ENCODE peak calls at places on chromosome 7, in five cellular contexts. A, I, L, M and H are unnamed samples.

GRCh38 chr7:82105463-82105862 is 335.6 kb upstream of the HGF start:
- DNase-seq in A (no peak), M (no peak), I (peak), L (peak), H (peak)

GRCh38 chr7:112173214-112173905 is 32.8 kb downstream of the DOCK4 start:
- DNase-seq in L (no peak), I (peak), M (no peak), A (no peak), H (no peak)

GRCh38 chr7:48140001-48140681 is 31.1 kb upstream of the ABCA13 start:
- DNase-seq in L (peak), A (peak), M (no peak), I (peak), H (no peak)

GRCh38 chr7:159038066-159038465 is 106.6 kb downstream of the VIPR2 start:
- DNase-seq in I (no peak), L (no peak), M (no peak), A (no peak), H (no peak)

GRCh38 chr7:141702047-141702567 is at the start of gene DENND11:
- DNase-seq in M (no peak), I (peak), A (no peak), L (peak), H (no peak)

GRCh38 chr7:155741805-155742204 is 70.5 kb downstream of the SHH start:
- DNase-seq in L (no peak), I (no peak), M (no peak), A (no peak), H (no peak)

GRCh38 chr7:36448781-36449379 is 59.2 kb downstream of the ANLN start:
- DNase-seq in A (peak), M (no peak), L (peak), I (peak), H (no peak)

GRCh38 chr7:66921918-66922486 is 977 bp downstream of the TMEM248 start:
- DNase-seq in L (peak), A (no peak), I (no peak), M (no peak), H (no peak)

GRCh38 chr7:45570797-45571196 is 3.4 kb upstream of the ADCY1 start:
- DNase-seq in M (no peak), I (no peak), A (no peak), L (no peak), H (no peak)

GRCh38 chr7:24656608-24657007 is 83.4 kb downstream of the PALS2 start:
- DNase-seq in M (no peak), I (no peak), A (no peak), L (no peak), H (no peak)

GRCh38 chr7:41688012-41688625 is 14.8 kb downstream of the INHBA start:
- DNase-seq in I (no peak), M (no peak), A (no peak), L (peak), H (no peak)

GRCh38 chr7:95509199-95509598 is 23.5 kb downstream of the ASB4 start:
- DNase-seq in M (peak), L (no peak), A (no peak), I (peak), H (peak)

GRCh38 chr7:11548532-11548931 is 283.5 kb downstream of the THSD7A start:
- DNase-seq in M (no peak), L (peak), I (peak), A (no peak), H (no peak)

GRCh38 chr7:139043823-139044812 is 8.3 kb upstream of the ZC3HAV1L start:
- DNase-seq in M (no peak), I (no peak), L (no peak), A (no peak), H (no peak)

GRCh38 chr7:69782917-69783684 is 184.8 kb downstream of the AUTS2 start:
- DNase-seq in L (no peak), A (no peak), I (peak), M (peak), H (no peak)

GRCh38 chr7:105224884-105225651 is 163.7 kb downstream of the SRPK2 start:
- DNase-seq in I (peak), L (peak), M (peak), A (peak), H (peak)

GRCh38 chr7:492714-493065 is 27.0 kb downstream of the PDGFA start:
- DNase-seq in I (no peak), M (no peak), A (no peak), L (no peak), H (no peak)

GRCh38 chr7:75842836-75843446 is 29.3 kb upstream of the CCL24 start:
- DNase-seq in I (peak), M (peak), A (peak), L (peak), H (peak)

GRCh38 chr7:36407636-36408550 is 18.2 kb downstream of the ANLN start:
- DNase-seq in A (no peak), I (no peak), M (no peak), L (no peak), H (no peak)

GRCh38 chr7:156984209-156984891 is 26.1 kb downstream of the MNX1 start:
- DNase-seq in M (no peak), I (peak), A (peak), L (no peak), H (no peak)

GRCh38 chr7:27064169-27064568 is 31.6 kb downstream of the HOXA1 start:
- DNase-seq in A (no peak), L (peak), I (peak), M (peak), H (no peak)

DNA sequence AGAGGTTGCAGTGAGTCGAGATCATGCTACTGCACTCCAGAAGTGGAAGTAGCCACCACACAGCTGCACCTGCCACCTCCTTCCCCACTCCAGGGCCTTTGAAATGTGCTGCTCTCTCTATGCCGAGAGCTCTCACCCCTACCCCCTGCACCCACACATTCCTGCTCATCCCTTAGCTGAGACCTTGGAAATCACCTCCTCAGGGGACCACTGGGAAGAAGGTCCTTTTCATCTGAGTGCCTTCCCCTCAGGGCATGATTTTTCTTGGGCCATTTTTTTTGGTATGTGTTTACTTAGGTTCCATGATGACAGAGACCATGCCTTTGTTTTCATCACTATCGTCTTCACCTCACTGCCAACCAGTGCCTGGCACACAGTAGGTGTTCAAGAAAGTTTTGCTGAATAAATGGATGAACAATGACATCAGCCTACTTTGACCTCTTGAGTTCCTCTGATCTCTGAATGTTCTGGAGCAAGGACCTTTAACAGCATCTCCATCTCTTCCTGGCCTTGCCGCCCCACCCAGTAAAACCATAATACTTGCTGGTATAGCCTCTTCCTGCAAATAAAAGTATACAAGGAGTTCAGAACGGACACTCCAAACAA is 166.6 kb upstream of the KLF14 start:
- DNase-seq in L (peak), I (no peak), M (no peak), A (no peak), H (no peak)
- H3K4me3 ChIP-seq in L (peak), I (no peak), M (no peak), A (no peak), H (no peak)

GRCh38 chr7:6395898-6396582 is 51.7 kb downstream of the DAGLB start:
- DNase-seq in I (no peak), M (no peak), L (no peak), A (no peak), H (no peak)

GRCh38 chr7:6399351-6399750 is 48.4 kb downstream of the DAGLB start:
- DNase-seq in I (no peak), A (no peak), L (no peak), M (no peak), H (no peak)

GRCh38 chr7:6402041-6402440 is 45.7 kb downstream of the DAGLB start:
- DNase-seq in M (no peak), A (no peak), I (no peak), L (no peak), H (no peak)

GRCh38 chr7:6401536-6401935 is 46.2 kb downstream of the DAGLB start:
- DNase-seq in I (no peak), L (no peak), A (no peak), M (no peak), H (no peak)

DNA sequence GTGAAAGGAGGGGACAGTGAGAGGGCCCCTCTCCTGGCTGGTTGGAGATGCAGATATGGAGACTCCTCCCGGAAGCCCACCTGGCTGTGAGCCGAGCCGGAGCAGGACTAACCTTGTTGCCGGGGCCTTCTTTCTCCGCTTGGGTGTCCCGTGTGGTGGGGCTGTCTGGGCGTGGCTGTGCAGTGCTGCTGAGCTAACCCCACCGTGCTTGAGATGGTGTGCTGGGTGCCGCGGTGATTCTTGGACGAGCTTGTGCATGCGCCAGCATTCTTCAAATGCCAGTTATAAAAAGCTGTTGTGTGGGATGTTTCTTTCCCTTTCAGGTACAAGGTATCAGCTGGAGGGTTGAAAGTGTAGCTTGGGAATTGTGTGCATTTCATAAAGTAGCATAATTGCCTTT is 48.8 kb downstream of the DAGLB start:
- DNase-seq in I (peak), L (no peak), M (no peak), A (no peak), H (peak)
- H3K4me3 ChIP-seq in I (no peak), L (no peak), M (no peak), A (no peak), H (no peak)

DNA sequence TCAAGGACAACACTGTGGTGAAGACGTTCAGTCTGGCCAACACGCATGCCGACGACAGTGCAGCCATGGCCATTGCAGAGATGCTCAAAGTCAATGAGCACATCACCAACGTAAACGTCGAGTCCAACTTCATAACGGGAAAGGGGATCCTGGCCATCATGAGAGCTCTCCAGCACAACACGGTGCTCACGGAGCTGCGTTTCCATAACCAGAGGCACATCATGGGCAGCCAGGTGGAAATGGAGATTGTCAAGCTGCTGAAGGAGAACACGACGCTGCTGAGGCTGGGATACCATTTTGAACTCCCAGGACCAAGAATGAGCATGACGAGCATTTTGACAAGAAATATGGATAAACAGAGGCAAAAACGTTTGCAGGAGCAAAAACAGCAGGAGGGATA is 6.6 kb downstream of the LMOD2 start:
- DNase-seq in L (no peak), M (no peak), I (no peak), A (no peak), H (no peak)
- H3K4me3 ChIP-seq in L (no peak), M (no peak), I (no peak), A (no peak), H (no peak)

DNA sequence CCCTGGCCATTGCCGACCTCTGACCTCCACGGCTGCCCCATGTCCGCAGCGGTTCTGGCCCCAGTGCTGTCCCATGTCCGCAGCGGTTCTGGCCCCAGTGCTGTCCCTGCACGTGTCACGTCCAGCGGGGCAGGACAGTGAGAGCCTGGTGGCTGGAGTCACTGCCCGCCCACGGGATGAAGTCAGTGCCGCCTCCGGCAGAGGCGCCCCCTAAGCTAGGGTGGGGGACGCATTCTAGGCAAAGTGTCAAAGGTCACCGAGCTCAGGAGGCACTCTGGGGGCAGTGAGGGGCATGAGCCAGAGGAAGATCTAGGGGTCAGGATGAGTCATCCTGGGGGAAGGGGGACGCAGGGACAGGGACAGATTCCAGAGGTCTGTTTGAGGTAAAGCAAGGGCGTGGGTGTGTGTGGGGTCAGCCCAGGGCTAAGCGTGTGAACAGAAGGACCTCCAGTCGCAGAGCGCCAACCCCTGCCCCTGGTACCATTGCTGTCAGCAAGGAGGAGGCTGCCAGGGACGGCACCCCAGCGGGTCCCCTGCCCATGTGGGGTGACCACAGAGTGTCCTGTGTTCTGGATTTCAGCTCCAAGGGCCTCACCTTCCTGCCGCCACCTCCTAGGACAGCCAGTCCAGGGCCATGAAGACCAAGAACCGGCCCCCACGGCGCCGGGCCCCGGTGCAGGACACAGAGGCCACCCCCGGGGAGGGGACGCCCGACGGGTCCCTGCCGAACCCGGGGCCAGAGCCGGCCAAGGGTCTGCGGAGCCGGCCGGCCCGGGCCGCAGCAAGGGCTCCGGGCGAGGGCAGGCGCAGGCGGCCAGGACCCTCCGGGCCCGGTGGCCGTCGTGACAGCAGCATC is 665 bp downstream of the BHLHA15 start:
- DNase-seq in I (no peak), L (no peak), M (no peak), A (no peak), H (no peak)
- H3K4me3 ChIP-seq in I (no peak), L (peak), M (peak), A (peak), H (peak)

GRCh38 chr7:78111384-78111783 is 312.8 kb downstream of the PHTF2 start:
- DNase-seq in I (no peak), M (no peak), A (no peak), L (no peak), H (no peak)
- H3K4me3 ChIP-seq in I (no peak), M (no peak), A (no peak), L (no peak), H (no peak)

DNA sequence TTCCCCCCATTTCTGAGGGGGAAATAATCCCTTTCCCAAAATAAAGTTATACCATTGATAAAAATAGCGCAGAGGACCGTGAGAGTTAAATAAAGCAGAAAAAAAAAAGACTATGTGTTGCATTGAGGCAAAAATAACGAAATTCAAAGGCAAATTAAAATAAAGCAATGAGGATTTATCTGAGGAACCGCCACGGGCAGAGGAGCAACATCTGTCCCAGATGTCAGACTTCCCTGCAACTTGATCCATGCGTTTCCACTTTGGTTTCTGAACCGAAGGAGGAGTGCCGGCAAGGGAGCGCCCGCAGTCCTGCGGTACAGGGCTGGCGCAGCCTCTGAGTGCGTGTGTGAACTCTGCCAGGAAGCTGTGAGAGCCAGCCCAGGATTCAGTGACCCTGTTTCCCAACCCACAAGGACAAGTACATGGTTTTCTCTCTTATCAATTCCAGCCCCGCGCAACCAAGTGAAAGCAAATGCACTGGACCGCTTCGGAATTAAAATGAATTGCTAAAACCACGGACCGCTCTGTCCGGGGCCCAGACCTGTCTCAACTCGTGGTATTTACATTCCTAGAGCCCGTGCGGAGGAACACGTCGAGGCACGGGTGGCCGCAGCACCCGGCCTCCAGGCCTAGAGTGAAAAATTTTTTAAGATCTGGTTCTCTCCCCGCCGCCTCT is 291.7 kb upstream of the NFE2L3 start:
- DNase-seq in M (no peak), L (no peak), I (no peak), A (no peak), H (no peak)
- H3K4me3 ChIP-seq in M (no peak), L (no peak), I (no peak), A (peak), H (peak)

GRCh38 chr7:135714534-135715009 is 13.4 kb downstream of the SLC13A4 start:
- DNase-seq in L (peak), I (peak), A (peak), M (no peak), H (no peak)
- H3K4me3 ChIP-seq in L (peak), I (no peak), A (peak), M (peak), H (no peak)

GRCh38 chr7:43693687-43694398 is 35.5 kb downstream of the COA1 start:
- DNase-seq in I (peak), L (peak), A (peak), M (peak), H (no peak)
- H3K4me3 ChIP-seq in I (no peak), L (no peak), A (no peak), M (no peak), H (no peak)

GRCh38 chr7:5574770-5575269 is 151.2 kb upstream of the TNRC18 start:
- DNase-seq in L (no peak), A (no peak), I (no peak), M (no peak), H (no peak)
- H3K4me3 ChIP-seq in L (no peak), A (no peak), I (peak), M (no peak), H (no peak)

DNA sequence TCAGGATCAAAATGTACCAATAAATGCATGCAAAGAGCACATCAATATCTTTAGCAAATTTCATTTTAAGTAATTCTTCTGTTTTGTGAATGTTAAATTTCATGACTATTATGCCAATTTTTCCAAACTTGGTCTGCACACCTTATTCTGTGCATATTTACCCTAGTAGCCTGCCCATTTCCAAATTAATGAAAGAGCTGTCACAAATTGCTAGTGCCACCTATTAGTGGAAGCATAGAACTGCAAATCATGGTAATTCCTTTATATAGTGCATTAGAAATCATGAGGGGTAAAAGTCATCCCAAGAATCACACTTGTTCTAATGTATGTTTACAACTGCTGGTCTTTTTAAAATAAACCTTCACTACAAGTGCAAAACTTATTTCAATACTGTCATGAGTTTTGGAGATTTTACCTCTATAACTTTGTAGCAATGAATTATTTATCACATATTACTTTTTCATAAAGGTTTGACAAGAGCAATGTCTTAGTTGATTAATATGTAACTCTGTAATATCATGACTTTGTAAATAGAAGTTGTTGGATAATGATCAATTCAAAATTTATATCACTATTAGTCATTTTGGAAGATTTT is 5.7 kb downstream of the SEMA3A start:
- DNase-seq in M (no peak), L (peak), A (no peak), I (peak), H (no peak)
- H3K4me3 ChIP-seq in M (no peak), L (peak), A (no peak), I (no peak), H (no peak)